ENCODE peak calls at places on chromosomes 16 and 17, in eight cellular contexts. B is transverse colon, O is NB4, M is A549, S is vagina, V is lower leg skin, I is K562, K is heart left ventricle. Z is an unnamed sample.

GRCh38 chr16:86218479-86219170 is 291.7 kb upstream of the FOXF1 start:
- DNase-seq in B (no peak), O (no peak), M (no peak), S (no peak), V (peak), I (no peak), K (no peak), Z (no peak)

GRCh38 chr16:73329363-73330306 is 281.7 kb upstream of the ZFHX3 start:
- DNase-seq in B (peak), O (no peak), M (no peak), S (no peak), V (peak), I (no peak), K (no peak), Z (no peak)

GRCh38 chr17:33647976-33648375 is 354.9 kb upstream of the ASIC2 start:
- DNase-seq in B (no peak), O (peak), M (peak), S (no peak), V (peak), I (no peak), K (no peak), Z (no peak)

GRCh38 chr17:39529455-39529854 is 68.2 kb downstream of the CDK12 start:
- DNase-seq in B (no peak), O (no peak), M (no peak), S (no peak), V (no peak), I (no peak), K (no peak), Z (no peak)

GRCh38 chr16:77744136-77744535 is 21.8 kb downstream of the NUDT7 start:
- DNase-seq in B (no peak), O (no peak), M (no peak), S (no peak), V (no peak), I (no peak), K (no peak), Z (no peak)

GRCh38 chr17:3804503-3804931 is 3.5 kb upstream of the ITGAE start:
- DNase-seq in B (no peak), O (no peak), M (no peak), S (no peak), V (no peak), I (no peak), K (no peak), Z (peak)

GRCh38 chr16:51982715-51983680 is 563.9 kb downstream of the TOX3 start:
- DNase-seq in B (peak), O (peak), M (peak), S (no peak), V (no peak), I (peak), K (no peak), Z (peak)

GRCh38 chr16:88706965-88707871 is 915 bp downstream of the CTU2 start:
- DNase-seq in B (no peak), O (no peak), M (no peak), S (no peak), V (no peak), I (no peak), K (no peak), Z (no peak)

GRCh38 chr16:57485091-57485915 is 990 bp downstream of the DOK4 start:
- DNase-seq in B (peak), O (no peak), M (no peak), S (no peak), V (no peak), I (no peak), K (no peak), Z (no peak)

GRCh38 chr17:82366749-82367148 is 4.8 kb upstream of the UTS2R start:
- DNase-seq in B (peak), O (no peak), M (no peak), S (no peak), V (no peak), I (no peak), K (no peak), Z (no peak)

GRCh38 chr17:76384222-76384986 is at the start of gene SPHK1:
- DNase-seq in B (peak), O (peak), M (peak), S (no peak), V (peak), I (peak), K (peak), Z (peak)

GRCh38 chr17:58305626-58306025 is 23.0 kb downstream of the TSPOAP1 start:
- DNase-seq in B (no peak), O (no peak), M (no peak), S (peak), V (peak), I (no peak), K (no peak), Z (no peak)

GRCh38 chr17:17847102-17847501 is 10.3 kb upstream of the SREBF1 start:
- DNase-seq in B (no peak), O (no peak), M (no peak), S (no peak), V (no peak), I (no peak), K (no peak), Z (no peak)

GRCh38 chr17:17093764-17094163 is 51.5 kb downstream of the MPRIP start:
- DNase-seq in B (no peak), O (no peak), M (no peak), S (no peak), V (no peak), I (no peak), K (peak), Z (no peak)

GRCh38 chr17:36183001-36183810 is 6.8 kb upstream of the TBC1D3B start:
- DNase-seq in B (peak), O (peak), M (peak), S (peak), V (peak), I (peak), K (peak), Z (peak)

GRCh38 chr17:75762513-75763268 is 2.3 kb downstream of the GALK1 start:
- DNase-seq in B (no peak), O (no peak), M (no peak), S (no peak), V (no peak), I (no peak), K (no peak), Z (no peak)

GRCh38 chr16:57324649-57325223 is 33.8 kb upstream of the CCL22 start:
- DNase-seq in B (no peak), O (no peak), M (no peak), S (no peak), V (no peak), I (no peak), K (no peak), Z (no peak)

GRCh38 chr17:18326039-18326438 is 10.9 kb downstream of the SMCR8 start:
- DNase-seq in B (no peak), O (no peak), M (no peak), S (no peak), V (no peak), I (no peak), K (no peak), Z (no peak)

GRCh38 chr17:835263-835662 is 53.1 kb downstream of the MRM3 start:
- DNase-seq in B (no peak), O (no peak), M (no peak), S (no peak), V (no peak), I (no peak), K (no peak), Z (no peak)

GRCh38 chr17:31528291-31528874 is 136.9 kb downstream of the RAB11FIP4 start:
- DNase-seq in B (no peak), O (no peak), M (no peak), S (no peak), V (no peak), I (no peak), K (no peak), Z (no peak)

GRCh38 chr16:19860146-19861030 is 24.3 kb downstream of the GPRC5B start:
- DNase-seq in B (no peak), O (no peak), M (no peak), S (no peak), V (no peak), I (no peak), K (no peak), Z (peak)

GRCh38 chr17:7323731-7324437 is 5.3 kb downstream of the NEURL4 start:
- DNase-seq in B (peak), O (peak), M (peak), S (no peak), V (no peak), I (peak), K (no peak), Z (peak)

GRCh38 chr16:30567991-30568638 is 3.4 kb downstream of the ZNF688 start:
- DNase-seq in B (peak), O (peak), M (peak), S (no peak), V (no peak), I (no peak), K (no peak), Z (no peak)

GRCh38 chr17:43994272-43995149 is 9.9 kb upstream of the NAGS start:
- DNase-seq in B (peak), O (peak), M (peak), S (no peak), V (peak), I (peak), K (peak), Z (peak)

GRCh38 chr17:7523033-7523432 is 25.8 kb upstream of the TNFSF12 start:
- DNase-seq in B (peak), O (peak), M (peak), S (no peak), V (no peak), I (peak), K (peak), Z (peak)

GRCh38 chr17:17177186-17177585 is 28.9 kb downstream of the PLD6 start:
- DNase-seq in B (no peak), O (no peak), M (no peak), S (no peak), V (no peak), I (no peak), K (no peak), Z (no peak)

GRCh38 chr17:29399634-29400033 is 9.5 kb downstream of the TAOK1 start:
- DNase-seq in B (no peak), O (no peak), M (no peak), S (no peak), V (peak), I (no peak), K (no peak), Z (no peak)

GRCh38 chr16:15043344-15043743 is 12.5 kb downstream of the NTAN1 start:
- DNase-seq in B (no peak), O (no peak), M (no peak), S (no peak), V (no peak), I (no peak), K (no peak), Z (no peak)

GRCh38 chr17:76148015-76148326 is 6.9 kb upstream of the FOXJ1 start:
- DNase-seq in B (no peak), O (no peak), M (no peak), S (no peak), V (no peak), I (no peak), K (no peak), Z (no peak)

GRCh38 chr17:51745993-51746392 is 412.5 kb downstream of the CA10 start:
- DNase-seq in B (no peak), O (no peak), M (peak), S (no peak), V (no peak), I (no peak), K (no peak), Z (no peak)

GRCh38 chr16:49469323-49469670 is 95.7 kb downstream of the C16orf78 start:
- DNase-seq in B (no peak), O (no peak), M (no peak), S (no peak), V (no peak), I (no peak), K (no peak), Z (no peak)

GRCh38 chr17:1491406-1492248 is 859 bp downstream of the MYO1C start:
- DNase-seq in B (peak), O (peak), M (no peak), S (no peak), V (peak), I (peak), K (peak), Z (peak)

DNA sequence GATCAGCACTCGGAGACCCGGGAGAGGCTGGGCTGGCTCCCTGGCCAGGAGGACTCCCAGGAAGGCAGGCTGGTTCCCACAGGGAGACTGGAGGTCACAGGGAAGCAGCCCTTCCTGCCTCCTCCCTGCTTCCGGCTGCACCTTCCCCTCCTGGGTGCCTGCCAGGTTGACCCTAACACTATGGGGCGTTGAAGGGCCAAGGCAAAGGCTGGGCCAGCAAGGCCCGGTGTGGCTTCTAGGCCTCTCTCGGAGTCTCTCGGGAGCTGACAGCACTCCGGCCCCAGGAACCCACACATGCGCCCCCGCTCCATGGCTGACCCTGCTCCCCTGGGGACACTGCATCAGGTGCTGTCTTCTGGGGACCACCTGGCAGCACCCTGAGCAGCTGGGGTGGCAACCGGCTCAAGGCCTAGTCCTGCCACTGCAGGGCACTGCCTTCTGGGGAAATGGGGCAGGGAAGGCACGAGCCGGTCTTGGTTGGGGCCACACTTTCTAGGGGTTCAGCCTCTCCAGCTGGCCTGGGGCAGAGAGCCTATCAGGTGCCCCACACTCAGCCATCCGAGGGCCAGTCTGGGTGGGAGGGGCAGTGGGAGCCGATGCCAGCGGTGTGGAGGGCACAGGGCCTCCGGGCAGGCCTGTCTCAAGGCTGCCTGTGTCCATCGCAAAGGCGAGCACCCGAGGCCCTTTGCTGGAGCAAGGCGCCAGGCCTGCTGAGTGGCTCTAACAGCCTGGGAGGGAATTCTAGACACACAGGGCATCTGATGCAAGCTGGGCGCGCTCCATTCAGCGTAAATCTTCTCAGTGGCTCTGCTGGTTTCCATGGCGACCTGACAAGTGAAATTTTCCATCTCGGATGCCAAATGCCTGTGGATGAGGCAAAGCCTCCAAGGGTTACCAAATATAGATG is 5.6 kb upstream of the MTSS2 start:
- DNase-seq in B (peak), O (no peak), M (peak), S (no peak), V (peak), I (no peak), K (peak), Z (no peak)
- TF ChIP-seq POLR2A in B (no peak), O (no peak), M (no peak), S (no peak), V (no peak), I (no peak), K (no peak), Z (no peak)

DNA sequence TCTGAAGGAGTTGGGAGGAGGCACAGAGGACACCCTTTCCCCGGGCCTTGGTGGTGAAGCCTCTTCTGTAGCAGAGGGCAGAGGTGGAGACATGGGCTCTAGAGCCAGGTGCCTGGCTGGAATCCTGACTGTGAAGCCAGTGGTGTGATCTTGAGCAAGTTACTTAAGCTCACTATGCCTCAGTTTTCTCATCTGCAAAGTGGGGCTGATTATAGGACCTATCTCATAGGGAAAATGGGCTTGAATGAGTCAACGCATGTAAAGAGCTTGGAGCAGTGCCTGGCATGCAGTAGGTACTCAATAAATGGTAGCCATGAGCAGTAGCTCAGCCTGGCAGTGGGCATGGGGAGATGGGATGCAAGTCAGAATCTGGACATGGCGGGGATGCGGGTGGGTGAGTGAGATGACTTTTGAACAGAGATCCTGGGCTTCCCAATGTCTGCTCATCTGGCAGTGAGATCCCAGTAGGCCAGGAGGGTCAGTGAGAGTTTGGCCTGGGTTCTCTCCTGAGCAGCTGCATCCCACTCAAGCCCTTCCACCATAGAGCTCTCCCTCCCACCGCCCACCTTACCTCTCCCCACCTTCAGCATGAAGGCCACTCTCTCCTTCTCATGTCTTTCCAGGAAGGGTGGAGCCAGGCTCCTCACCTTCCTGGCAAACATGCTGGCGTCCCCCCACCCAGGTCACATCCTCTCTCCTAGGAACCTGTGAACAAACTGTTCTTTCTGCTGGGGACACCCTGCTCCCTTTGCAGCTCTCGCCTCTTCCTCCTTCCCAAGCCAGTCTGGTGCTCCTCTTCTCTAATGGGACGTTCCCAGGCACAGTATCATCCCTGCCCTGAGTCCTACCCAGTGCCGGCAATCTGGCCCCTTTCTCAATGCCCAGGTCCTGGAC is 13.1 kb upstream of the SP2 start:
- DNase-seq in B (no peak), O (no peak), M (no peak), S (no peak), V (no peak), I (no peak), K (no peak), Z (no peak)
- H3K4me3 ChIP-seq in B (no peak), O (no peak), M (no peak), S (peak), V (no peak), I (no peak), K (no peak), Z (no peak)

DNA sequence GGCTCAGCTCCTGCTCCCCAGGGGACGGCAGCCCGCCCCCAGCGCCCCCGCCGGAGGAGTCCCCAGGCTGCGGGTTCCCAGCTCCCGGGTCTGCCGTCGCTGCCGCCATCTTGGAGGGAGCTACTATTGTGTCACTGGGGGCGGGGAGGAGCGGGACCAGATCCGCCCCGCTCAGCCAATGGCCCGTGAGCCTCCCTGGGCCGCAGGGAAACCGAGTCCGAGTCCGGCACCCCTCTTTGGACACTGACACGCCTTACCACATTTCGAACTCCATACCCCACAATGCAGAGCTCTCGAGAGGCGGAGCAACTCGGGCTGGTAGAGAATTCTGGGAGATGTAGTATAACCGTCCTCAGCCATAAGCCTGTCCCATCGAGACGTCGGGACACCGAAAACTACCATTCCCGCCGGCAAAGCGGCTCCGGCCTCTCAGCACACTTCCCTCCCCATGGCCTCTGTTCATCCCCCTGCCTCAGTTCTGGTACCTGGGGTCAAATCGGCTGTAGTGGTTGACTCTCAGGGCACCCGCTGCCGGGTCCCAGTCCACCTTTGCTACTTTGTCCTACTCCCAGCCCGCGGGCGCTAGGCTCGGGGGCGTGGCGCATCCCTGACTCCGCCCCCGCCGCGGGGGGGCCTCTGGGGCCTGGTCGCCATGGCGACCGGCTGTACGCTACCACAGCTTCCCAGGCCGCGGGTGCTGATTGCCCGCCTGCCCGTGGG is at the start of the genes RANBP10 and TSNAXIP1:
- DNase-seq in B (peak), O (peak), M (peak), S (peak), V (peak), I (peak), K (peak), Z (peak)
- TF ChIP-seq POLR2A in B (peak), O (peak), M (peak), S (no peak), V (no peak), I (peak), K (peak), Z (peak)

GRCh38 chr17:66585472-66585871 is 249.4 kb upstream of the CACNG5 start:
- DNase-seq in B (no peak), O (no peak), M (no peak), S (peak), V (no peak), I (no peak), K (no peak), Z (no peak)
- H3K4me3 ChIP-seq in B (no peak), O (no peak), M (no peak), S (no peak), V (no peak), I (no peak), K (no peak), Z (no peak)

GRCh38 chr17:78132767-78133178 is 2.2 kb downstream of the TMC8 start:
- DNase-seq in B (no peak), O (no peak), M (no peak), S (no peak), V (no peak), I (no peak), K (no peak), Z (no peak)

GRCh38 chr17:78133179-78133951 is 2.8 kb downstream of the TMC8 start:
- DNase-seq in B (no peak), O (no peak), M (no peak), S (no peak), V (no peak), I (no peak), K (no peak), Z (no peak)

GRCh38 chr17:78131172-78132085 is 858 bp downstream of the TMC8 start:
- DNase-seq in B (peak), O (no peak), M (no peak), S (no peak), V (peak), I (no peak), K (no peak), Z (no peak)

GRCh38 chr17:78130439-78131101 is at the start of gene TMC8:
- DNase-seq in B (peak), O (peak), M (no peak), S (no peak), V (peak), I (no peak), K (no peak), Z (no peak)

GRCh38 chr17:78132086-78132676 is 1.6 kb downstream of the TMC8 start:
- DNase-seq in B (peak), O (no peak), M (no peak), S (no peak), V (peak), I (no peak), K (no peak), Z (peak)
- TF ChIP-seq POLR2A in B (no peak), O (no peak), M (no peak), S (no peak), V (no peak), I (no peak), K (no peak), Z (no peak)

Z was measured in thyroid gland.